ENCODE peak calls at places on chromosomes 7 and 10, in eight cellular contexts. One of them, this sample, is unnamed.

GRCh38 chr10:91681361-91682276 is 48.7 kb upstream of the PPP1R3C start:
- DNase-seq in iris pigment epithelial cell: no peak
- DNase-seq in T47D: peak
- DNase-seq in cerebellar cortex: peak
- DNase-seq in C1 segment of cervical spinal cord: no peak
- DNase-seq in uterus: no peak
- DNase-seq in activated T-helper 1 cell treated with anti-CD3 and anti-CD28 coated beads, Interleukin-2, amount 50 U/mL, for 16 hours: no peak
- DNase-seq in KG1: no peak
- DNase-seq in this sample: no peak

GRCh38 chr7:55574062-55574717 is 1.9 kb upstream of the VOPP1 start:
- DNase-seq in iris pigment epithelial cell: peak
- DNase-seq in T47D: no peak
- DNase-seq in cerebellar cortex: no peak
- DNase-seq in C1 segment of cervical spinal cord: no peak
- DNase-seq in uterus: no peak
- DNase-seq in activated T-helper 1 cell treated with anti-CD3 and anti-CD28 coated beads, Interleukin-2, amount 50 U/mL, for 16 hours: no peak
- DNase-seq in KG1: peak
- DNase-seq in this sample: no peak

GRCh38 chr7:83731154-83731553 is 82.2 kb upstream of the SEMA3E start:
- DNase-seq in iris pigment epithelial cell: no peak
- DNase-seq in T47D: no peak
- DNase-seq in cerebellar cortex: no peak
- DNase-seq in C1 segment of cervical spinal cord: no peak
- DNase-seq in uterus: no peak
- DNase-seq in activated T-helper 1 cell treated with anti-CD3 and anti-CD28 coated beads, Interleukin-2, amount 50 U/mL, for 16 hours: no peak
- DNase-seq in KG1: no peak
- DNase-seq in this sample: no peak

GRCh38 chr7:22665816-22666375 is 61.1 kb upstream of the IL6 start:
- DNase-seq in iris pigment epithelial cell: no peak
- DNase-seq in T47D: no peak
- DNase-seq in cerebellar cortex: no peak
- DNase-seq in C1 segment of cervical spinal cord: no peak
- DNase-seq in uterus: no peak
- DNase-seq in activated T-helper 1 cell treated with anti-CD3 and anti-CD28 coated beads, Interleukin-2, amount 50 U/mL, for 16 hours: no peak
- DNase-seq in KG1: no peak
- DNase-seq in this sample: no peak

GRCh38 chr7:157302314-157302711 is 34.5 kb upstream of the DNAJB6 start:
- DNase-seq in iris pigment epithelial cell: peak
- DNase-seq in T47D: peak
- DNase-seq in cerebellar cortex: no peak
- DNase-seq in C1 segment of cervical spinal cord: no peak
- DNase-seq in uterus: no peak
- DNase-seq in activated T-helper 1 cell treated with anti-CD3 and anti-CD28 coated beads, Interleukin-2, amount 50 U/mL, for 16 hours: peak
- DNase-seq in KG1: peak
- DNase-seq in this sample: peak

GRCh38 chr7:81180573-81180972 is 261.7 kb upstream of the SEMA3C start:
- DNase-seq in iris pigment epithelial cell: no peak
- DNase-seq in T47D: no peak
- DNase-seq in cerebellar cortex: no peak
- DNase-seq in C1 segment of cervical spinal cord: no peak
- DNase-seq in uterus: no peak
- DNase-seq in activated T-helper 1 cell treated with anti-CD3 and anti-CD28 coated beads, Interleukin-2, amount 50 U/mL, for 16 hours: no peak
- DNase-seq in KG1: no peak
- DNase-seq in this sample: no peak

GRCh38 chr10:34343764-34344163 is 471.3 kb downstream of the PARD3 start:
- DNase-seq in iris pigment epithelial cell: peak
- DNase-seq in T47D: no peak
- DNase-seq in cerebellar cortex: no peak
- DNase-seq in C1 segment of cervical spinal cord: no peak
- DNase-seq in uterus: no peak
- DNase-seq in activated T-helper 1 cell treated with anti-CD3 and anti-CD28 coated beads, Interleukin-2, amount 50 U/mL, for 16 hours: no peak
- DNase-seq in KG1: no peak
- DNase-seq in this sample: no peak

GRCh38 chr7:22992874-22993840 is 20.8 kb downstream of the HYCC1 start:
- DNase-seq in iris pigment epithelial cell: no peak
- DNase-seq in T47D: no peak
- DNase-seq in cerebellar cortex: no peak
- DNase-seq in C1 segment of cervical spinal cord: no peak
- DNase-seq in uterus: no peak
- DNase-seq in activated T-helper 1 cell treated with anti-CD3 and anti-CD28 coated beads, Interleukin-2, amount 50 U/mL, for 16 hours: no peak
- DNase-seq in KG1: no peak
- DNase-seq in this sample: no peak

GRCh38 chr7:66779669-66780408 is 39.3 kb downstream of the RABGEF1 start:
- DNase-seq in iris pigment epithelial cell: peak
- DNase-seq in T47D: no peak
- DNase-seq in cerebellar cortex: no peak
- DNase-seq in C1 segment of cervical spinal cord: no peak
- DNase-seq in uterus: no peak
- DNase-seq in activated T-helper 1 cell treated with anti-CD3 and anti-CD28 coated beads, Interleukin-2, amount 50 U/mL, for 16 hours: no peak
- DNase-seq in KG1: no peak
- DNase-seq in this sample: no peak